ENCODE peak calls at places on chromosomes 16 and 17, in seven cellular contexts. S is CD8-positive, alpha-beta memory T cell; K is psoas muscle; B is heart right ventricle; Z is ovary; M is stomach; L is right lobe of liver. Q is an unnamed sample. For H3K4me1, the result is how much of the 10 kb centered on the place peaks cover.

GRCh38 chr17:78266231-78266631 is 34.8 kb downstream of the TMEM235 start:
- DNase-seq in S (no peak), K (no peak), B (no peak), Z (no peak), M (peak), L (no peak), Q (peak)

GRCh38 chr17:76026714-76027158 is 370 bp downstream of the EVPL start:
- DNase-seq in S (no peak), K (no peak), B (no peak), Z (no peak), M (no peak), L (no peak), Q (no peak)

GRCh38 chr17:64129515-64129764 is 504 bp downstream of the ERN1 start:
- DNase-seq in S (no peak), K (no peak), B (no peak), Z (no peak), M (no peak), L (no peak), Q (no peak)

GRCh38 chr17:63785556-63785955 is 11.6 kb downstream of the DDX42 start:
- DNase-seq in S (no peak), K (no peak), B (no peak), Z (no peak), M (no peak), L (no peak), Q (no peak)

GRCh38 chr17:83161298-83162034 is 82.1 kb downstream of the METRNL start:
- DNase-seq in S (no peak), K (no peak), B (no peak), Z (no peak), M (no peak), L (no peak), Q (no peak)

GRCh38 chr16:87581867-87582220 is 20.5 kb upstream of the JPH3 start:
- DNase-seq in S (no peak), K (peak), B (peak), Z (peak), M (peak), L (no peak), Q (peak)

GRCh38 chr17:11969565-11969964 is 27.7 kb downstream of the ZNF18 start:
- DNase-seq in S (no peak), K (no peak), B (no peak), Z (no peak), M (no peak), L (no peak), Q (no peak)

GRCh38 chr16:2514333-2515179 is 804 bp downstream of the ATP6V0C start:
- DNase-seq in S (peak), K (no peak), B (no peak), Z (no peak), M (peak), L (peak), Q (no peak)

GRCh38 chr16:77290451-77291110 is 91.4 kb downstream of the SYCE1L start:
- DNase-seq in S (no peak), K (no peak), B (no peak), Z (no peak), M (no peak), L (no peak), Q (no peak)

GRCh38 chr16:67055712-67056487 is 27.0 kb downstream of the CBFB start:
- DNase-seq in S (no peak), K (no peak), B (no peak), Z (no peak), M (no peak), L (no peak), Q (no peak)

GRCh38 chr17:41301916-41302901 is at the start of gene KRTAP29-1:
- DNase-seq in S (no peak), K (no peak), B (peak), Z (no peak), M (no peak), L (no peak), Q (no peak)

GRCh38 chr17:1474402-1475189 is 17.9 kb downstream of the MYO1C start:
- DNase-seq in S (no peak), K (no peak), B (no peak), Z (no peak), M (no peak), L (peak), Q (no peak)

GRCh38 chr17:38451840-38452529 is 23.7 kb downstream of the ARHGAP23 start:
- DNase-seq in S (no peak), K (no peak), B (no peak), Z (peak), M (no peak), L (peak), Q (no peak)

GRCh38 chr17:64679710-64680216 is 17.7 kb upstream of the SMURF2 start:
- DNase-seq in S (no peak), K (peak), B (no peak), Z (no peak), M (no peak), L (no peak), Q (no peak)

GRCh38 chr17:31472137-31472536 is 80.7 kb downstream of the RAB11FIP4 start:
- DNase-seq in S (no peak), K (no peak), B (no peak), Z (no peak), M (no peak), L (no peak), Q (no peak)

GRCh38 chr17:38341035-38341721 is 2.6 kb downstream of the GPR179 start:
- DNase-seq in S (no peak), K (peak), B (peak), Z (peak), M (peak), L (peak), Q (peak)

GRCh38 chr17:66190738-66191606 is 961 bp downstream of the CEP112 start:
- DNase-seq in S (no peak), K (no peak), B (no peak), Z (no peak), M (no peak), L (no peak), Q (no peak)

GRCh38 chr17:80916246-80916645 is 75.4 kb upstream of the CHMP6 start:
- DNase-seq in S (no peak), K (no peak), B (no peak), Z (no peak), M (no peak), L (no peak), Q (peak)

GRCh38 chr16:71794018-71794417 is 14.6 kb downstream of the AP1G1 start:
- DNase-seq in S (no peak), K (no peak), B (no peak), Z (no peak), M (no peak), L (no peak), Q (no peak)

GRCh38 chr17:68446626-68447041 is 10.7 kb downstream of the WIPI1 start:
- DNase-seq in S (no peak), K (no peak), B (no peak), Z (no peak), M (no peak), L (no peak), Q (no peak)

GRCh38 chr17:66652840-66653507 is 181.9 kb upstream of the CACNG5 start:
- DNase-seq in S (no peak), K (no peak), B (no peak), Z (no peak), M (no peak), L (no peak), Q (no peak)

GRCh38 chr16:65413861-65414260 is 292.0 kb upstream of the CDH11 start:
- DNase-seq in S (no peak), K (no peak), B (no peak), Z (no peak), M (no peak), L (no peak), Q (no peak)

GRCh38 chr17:75011788-75012319 is 616 bp upstream of the MRPL58 start:
- DNase-seq in S (no peak), K (peak), B (peak), Z (peak), M (peak), L (peak), Q (peak)

GRCh38 chr16:877242-878065 is 76.9 kb upstream of the GNG13 start:
- DNase-seq in S (no peak), K (peak), B (peak), Z (no peak), M (no peak), L (no peak), Q (no peak)

GRCh38 chr16:54031107-54031760 is 255.4 kb downstream of the IRX3 start:
- DNase-seq in S (no peak), K (no peak), B (no peak), Z (no peak), M (no peak), L (no peak), Q (no peak)

GRCh38 chr17:82985973-82986372 is 93.4 kb upstream of the METRNL start:
- DNase-seq in S (peak), K (no peak), B (no peak), Z (no peak), M (peak), L (peak), Q (peak)

GRCh38 chr17:44651228-44651627 is 5.0 kb upstream of the MEIOC start:
- DNase-seq in S (no peak), K (no peak), B (no peak), Z (no peak), M (no peak), L (no peak), Q (no peak)

GRCh38 chr17:47694818-47695663 is 1.1 kb downstream of the TBKBP1 start:
- DNase-seq in S (peak), K (peak), B (peak), Z (peak), M (peak), L (peak), Q (no peak)

GRCh38 chr16:10946308-10946707 is 1.9 kb downstream of the CLEC16A start:
- DNase-seq in S (no peak), K (no peak), B (no peak), Z (no peak), M (no peak), L (no peak), Q (no peak)
- H3K4me3 ChIP-seq in S (no peak), K (no peak), B (peak), Z (no peak), M (peak), L (no peak), Q (no peak)

GRCh38 chr16:89377446-89377838 is 112.9 kb downstream of the ANKRD11 start:
- DNase-seq in S (no peak), K (no peak), B (no peak), Z (no peak), M (no peak), L (no peak), Q (no peak)
- H3K4me1 ChIP-seq in S (half or more), K (half or more), B (under half), Z (under half), M (half or more), L (under half), Q (under half)

GRCh38 chr16:57628008-57628781 is at the start of gene ADGRG1:
- DNase-seq in S (no peak), K (peak), B (peak), Z (peak), M (peak), L (no peak), Q (no peak)
- H3K4me3 ChIP-seq in S (peak), K (peak), B (peak), Z (peak), M (peak), L (no peak), Q (peak)

DNA sequence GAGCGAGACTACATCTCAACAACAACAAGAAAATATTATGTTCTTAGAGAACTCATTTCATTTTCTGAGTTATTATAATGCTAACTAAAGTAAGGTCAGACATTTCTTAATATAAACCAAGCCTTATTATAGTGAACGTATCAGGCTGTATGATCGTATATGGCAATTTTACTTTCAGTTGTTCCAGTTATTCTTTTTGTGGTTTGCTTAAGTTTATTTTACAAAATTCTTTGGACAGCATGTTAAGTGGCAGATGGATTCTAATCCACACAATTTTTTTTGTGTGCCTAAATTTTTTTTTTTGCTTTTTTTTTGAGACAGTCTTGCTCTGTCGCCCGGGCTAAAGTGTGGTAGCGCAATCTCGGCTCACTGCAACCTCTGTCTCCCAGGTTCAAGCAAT is 59.0 kb downstream of the VMP1 start:
- DNase-seq in S (no peak), K (no peak), B (no peak), Z (no peak), M (no peak), L (no peak), Q (no peak)
- H3K4me1 ChIP-seq in S (under half), K (under half), B (under half), Z (under half), M (under half), L (under half), Q (under half)